ENCODE peak calls at places on chromosome 1, in six cellular contexts. G, I, X, C, M and B are unnamed samples.

GRCh38 chr1:236952279-236953003 is 51.8 kb downstream of the MT1HL1 start:
- DNase-seq in G (no peak), I (no peak), X (no peak), C (no peak), M (no peak), B (no peak)

GRCh38 chr1:6490181-6491075 is 1.0 kb downstream of the PLEKHG5 start:
- DNase-seq in G (peak), I (peak), X (peak), C (peak), M (peak), B (peak)

GRCh38 chr1:20319456-20319855 is 28.8 kb downstream of the VWA5B1 start:
- DNase-seq in G (no peak), I (no peak), X (no peak), C (no peak), M (no peak), B (no peak)

GRCh38 chr1:38500352-38500751 is 359.2 kb downstream of the RRAGC start:
- DNase-seq in G (no peak), I (no peak), X (no peak), C (peak), M (no peak), B (no peak)

GRCh38 chr1:221336141-221336540 is 405.7 kb downstream of the DUSP10 start:
- DNase-seq in G (no peak), I (no peak), X (no peak), C (peak), M (peak), B (no peak)

GRCh38 chr1:92399076-92399475 is 87.6 kb downstream of the GFI1 start:
- DNase-seq in G (no peak), I (peak), X (no peak), C (peak), M (no peak), B (no peak)

GRCh38 chr1:221150996-221151395 is 271.8 kb downstream of the HLX start:
- DNase-seq in G (no peak), I (no peak), X (no peak), C (no peak), M (no peak), B (no peak)

GRCh38 chr1:216015116-216015515 is 408.1 kb downstream of the USH2A start:
- DNase-seq in G (no peak), I (no peak), X (no peak), C (no peak), M (no peak), B (no peak)

GRCh38 chr1:228076796-228077430 is 5.6 kb upstream of the ARF1 start:
- DNase-seq in G (no peak), I (no peak), X (no peak), C (no peak), M (no peak), B (peak)

GRCh38 chr1:154316704-154317103 is 4.2 kb upstream of the AQP10 start:
- DNase-seq in G (no peak), I (no peak), X (no peak), C (no peak), M (no peak), B (no peak)

GRCh38 chr1:201191723-201192477 is 1.3 kb downstream of the IGFN1 start:
- DNase-seq in G (no peak), I (no peak), X (no peak), C (peak), M (peak), B (no peak)

GRCh38 chr1:31575373-31576140 is 758 bp upstream of the TINAGL1 start:
- DNase-seq in G (no peak), I (no peak), X (no peak), C (no peak), M (no peak), B (no peak)

GRCh38 chr1:192104852-192105251 is 53.4 kb upstream of the RGS18 start:
- DNase-seq in G (no peak), I (no peak), X (no peak), C (peak), M (peak), B (no peak)

GRCh38 chr1:227378183-227378582 is 59.9 kb upstream of the CDC42BPA start:
- DNase-seq in G (no peak), I (no peak), X (no peak), C (no peak), M (no peak), B (no peak)

GRCh38 chr1:33462449-33463164 is 9.8 kb upstream of the ZSCAN20 start:
- DNase-seq in G (no peak), I (no peak), X (no peak), C (no peak), M (no peak), B (no peak)

GRCh38 chr1:121546830-121547680 is 362.3 kb downstream of the SRGAP2C start:
- DNase-seq in G (no peak), I (no peak), X (no peak), C (no peak), M (no peak), B (no peak)

GRCh38 chr1:151825811-151826660 is 5.6 kb downstream of the RORC start:
- DNase-seq in G (no peak), I (no peak), X (peak), C (no peak), M (no peak), B (no peak)

GRCh38 chr1:233635765-233636502 is 22.0 kb downstream of the KCNK1 start:
- DNase-seq in G (no peak), I (no peak), X (no peak), C (peak), M (peak), B (no peak)

GRCh38 chr1:243253927-243254232 is 1.2 kb downstream of the CEP170 start:
- DNase-seq in G (no peak), I (no peak), X (peak), C (no peak), M (no peak), B (no peak)

GRCh38 chr1:66416295-66416694 is 117.7 kb upstream of the SGIP1 start:
- DNase-seq in G (no peak), I (no peak), X (no peak), C (peak), M (peak), B (no peak)

GRCh38 chr1:28640766-28641165 is 2.1 kb downstream of the TAF12 start:
- DNase-seq in G (peak), I (no peak), X (no peak), C (peak), M (peak), B (no peak)

GRCh38 chr1:185695299-185695698 is 38.9 kb upstream of the HMCN1 start:
- DNase-seq in G (no peak), I (no peak), X (no peak), C (no peak), M (no peak), B (no peak)

GRCh38 chr1:159974350-159974965 is 20.4 kb upstream of the SLAMF9 start:
- DNase-seq in G (no peak), I (no peak), X (no peak), C (no peak), M (no peak), B (no peak)

GRCh38 chr1:178341218-178341956 is 155.4 kb downstream of the CLEC20A start:
- DNase-seq in G (no peak), I (no peak), X (no peak), C (peak), M (peak), B (peak)

GRCh38 chr1:98046031-98046641 is 125.3 kb upstream of the DPYD start:
- DNase-seq in G (no peak), I (no peak), X (no peak), C (peak), M (peak), B (no peak)

GRCh38 chr1:65503427-65503826 is 83.0 kb downstream of the LEPR start:
- DNase-seq in G (no peak), I (no peak), X (no peak), C (peak), M (peak), B (no peak)

GRCh38 chr1:231424950-231425805 is 3.1 kb upstream of the EGLN1 start:
- DNase-seq in G (no peak), I (no peak), X (no peak), C (no peak), M (no peak), B (no peak)

GRCh38 chr1:30371888-30372791 is 351.2 kb downstream of the MATN1 start:
- DNase-seq in G (no peak), I (no peak), X (no peak), C (no peak), M (no peak), B (no peak)

GRCh38 chr1:107936498-107937481 is 28.2 kb downstream of the VAV3 start:
- DNase-seq in G (no peak), I (peak), X (peak), C (peak), M (peak), B (no peak)

GRCh38 chr1:65339866-65340483 is 30.6 kb downstream of the DNAJC6 start:
- DNase-seq in G (no peak), I (no peak), X (no peak), C (peak), M (peak), B (no peak)